ENCODE peak calls at places on chromosome 15, in nine cellular contexts. One of them, this sample, is unnamed.

GRCh38 chr15:63059075-63059474 is 16.5 kb downstream of the TPM1 start:
- DNase-seq in SW 1271: no peak
- DNase-seq in head of caudate nucleus: no peak
- DNase-seq in anterior cingulate cortex: no peak
- DNase-seq in Kasumi-1: no peak
- DNase-seq in NCI-H1105 treated with DMSO at 0.1 percent for 48 hours: no peak
- DNase-seq in LHCN-M2: no peak
- DNase-seq in midbrain: no peak
- DNase-seq in endodermal cell: no peak
- DNase-seq in this sample: no peak

GRCh38 chr15:57580866-57581265 is 10.8 kb upstream of the MYZAP start:
- DNase-seq in SW 1271: no peak
- DNase-seq in head of caudate nucleus: no peak
- DNase-seq in anterior cingulate cortex: no peak
- DNase-seq in Kasumi-1: no peak
- DNase-seq in NCI-H1105 treated with DMSO at 0.1 percent for 48 hours: no peak
- DNase-seq in LHCN-M2: no peak
- DNase-seq in midbrain: no peak
- DNase-seq in endodermal cell: no peak
- DNase-seq in this sample: no peak

GRCh38 chr15:44009056-44009455 is 182.3 kb downstream of the WDR76 start:
- DNase-seq in SW 1271: no peak
- DNase-seq in head of caudate nucleus: no peak
- DNase-seq in anterior cingulate cortex: no peak
- DNase-seq in Kasumi-1: no peak
- DNase-seq in NCI-H1105 treated with DMSO at 0.1 percent for 48 hours: no peak
- DNase-seq in LHCN-M2: peak
- DNase-seq in midbrain: no peak
- DNase-seq in endodermal cell: no peak
- DNase-seq in this sample: no peak

GRCh38 chr15:101314301-101314700 is 19.3 kb upstream of the SNRPA1 start:
- DNase-seq in SW 1271: no peak
- DNase-seq in head of caudate nucleus: peak
- DNase-seq in anterior cingulate cortex: no peak
- DNase-seq in Kasumi-1: no peak
- DNase-seq in NCI-H1105 treated with DMSO at 0.1 percent for 48 hours: no peak
- DNase-seq in LHCN-M2: no peak
- DNase-seq in midbrain: no peak
- DNase-seq in endodermal cell: no peak
- DNase-seq in this sample: no peak

GRCh38 chr15:39404767-39405173 is 176.1 kb upstream of the THBS1 start:
- DNase-seq in SW 1271: no peak
- DNase-seq in head of caudate nucleus: no peak
- DNase-seq in anterior cingulate cortex: no peak
- DNase-seq in Kasumi-1: no peak
- DNase-seq in NCI-H1105 treated with DMSO at 0.1 percent for 48 hours: no peak
- DNase-seq in LHCN-M2: peak
- DNase-seq in midbrain: no peak
- DNase-seq in endodermal cell: no peak
- DNase-seq in this sample: no peak

GRCh38 chr15:58555168-58556027 is 123.6 kb downstream of the LIPC start:
- DNase-seq in SW 1271: no peak
- DNase-seq in head of caudate nucleus: no peak
- DNase-seq in anterior cingulate cortex: no peak
- DNase-seq in Kasumi-1: no peak
- DNase-seq in NCI-H1105 treated with DMSO at 0.1 percent for 48 hours: no peak
- DNase-seq in LHCN-M2: peak
- DNase-seq in midbrain: no peak
- DNase-seq in endodermal cell: peak
- DNase-seq in this sample: no peak

GRCh38 chr15:99992611-99993231 is 259.5 kb upstream of the LYSMD4 start:
- DNase-seq in SW 1271: no peak
- DNase-seq in head of caudate nucleus: no peak
- DNase-seq in anterior cingulate cortex: no peak
- DNase-seq in Kasumi-1: no peak
- DNase-seq in NCI-H1105 treated with DMSO at 0.1 percent for 48 hours: no peak
- DNase-seq in LHCN-M2: no peak
- DNase-seq in midbrain: no peak
- DNase-seq in endodermal cell: peak
- DNase-seq in this sample: no peak

GRCh38 chr15:29014493-29014892 is 128.7 kb downstream of the APBA2 start:
- DNase-seq in SW 1271: no peak
- DNase-seq in head of caudate nucleus: no peak
- DNase-seq in anterior cingulate cortex: no peak
- DNase-seq in Kasumi-1: no peak
- DNase-seq in NCI-H1105 treated with DMSO at 0.1 percent for 48 hours: no peak
- DNase-seq in LHCN-M2: no peak
- DNase-seq in midbrain: no peak
- DNase-seq in endodermal cell: no peak
- DNase-seq in this sample: no peak